ENCODE peak calls at places on chromosomes 2 and 18, in nine cellular contexts. R is psoas muscle, L is PC-9, W is fibroblast of the aortic adventitia, B is GM10248, D is AG10803, U is fibroblast of pulmonary artery, P is upper lobe of right lung, O is ovary. E is an unnamed sample.

GRCh38 chr2:61671561-61672315 is 133.6 kb upstream of the XPO1 start:
- DNase-seq in P (no peak), R (no peak), B (no peak), U (peak; percentile 16), W (no peak), O (no peak), D (peak; percentile 12), L (peak; percentile 81), E (no peak)

GRCh38 chr2:16112251-16112971 is 172.1 kb downstream of the MYCN start:
- DNase-seq in W (no peak), D (no peak), O (no peak), L (no peak), U (no peak), B (no peak), R (no peak), P (no peak), E (no peak)

GRCh38 chr18:74682141-74682997 is 84.7 kb downstream of the ZNF407 start:
- DNase-seq in B (no peak), O (no peak), L (no peak), R (no peak), U (peak; percentile 7), D (no peak), W (peak; percentile 15), P (no peak), E (peak; percentile 49)

GRCh38 chr2:43778233-43778632 is 4.4 kb downstream of the DYNC2LI1 start:
- DNase-seq in D (no peak), U (no peak), R (no peak), L (no peak), W (no peak), O (no peak), B (no peak), P (no peak), E (peak; percentile 17)

GRCh38 chr2:240468300-240469238 is 33.1 kb downstream of the GPC1 start:
- DNase-seq in R (peak; percentile 57), D (no peak), U (no peak), W (no peak), O (peak; percentile 12), L (no peak), P (no peak), B (no peak), E (no peak)

GRCh38 chr2:189347540-189347939 is 93.7 kb upstream of the WDR75 start:
- DNase-seq in L (peak; percentile 41), O (peak; percentile 45), D (peak; percentile 98), U (peak; percentile 98), B (peak; percentile 11), P (no peak), R (no peak), W (peak; percentile 97), E (peak; percentile 85)

GRCh38 chr2:28544405-28544914 is 48.6 kb downstream of the PLB1 start:
- DNase-seq in P (no peak), L (peak; percentile 63), O (no peak), D (no peak), W (no peak), B (no peak), R (no peak), U (peak; percentile 12), E (no peak)

GRCh38 chr2:98505311-98505808 is 60.7 kb downstream of the INPP4A start:
- DNase-seq in L (no peak), R (no peak), B (no peak), P (peak; percentile 77), O (no peak), D (no peak), W (no peak), U (no peak), E (no peak)

GRCh38 chr2:11387100-11387390 is 42.6 kb upstream of the ROCK2 start:
- DNase-seq in O (no peak), D (peak; percentile 89), P (no peak), U (no peak), L (no peak), B (no peak), R (no peak), W (no peak), E (no peak)

GRCh38 chr2:3105814-3106569 is 271.6 kb downstream of the EIPR1 start:
- DNase-seq in D (no peak), R (no peak), L (no peak), P (peak; percentile 42), B (peak; percentile 6), O (no peak), U (no peak), W (no peak), E (no peak)

GRCh38 chr2:44972771-44973535 is 31.5 kb downstream of the SIX3 start:
- DNase-seq in O (no peak), D (no peak), R (no peak), P (no peak), L (no peak), W (no peak), B (no peak), U (no peak), E (no peak)

GRCh38 chr2:149720615-149721014 is 133.0 kb upstream of the MMADHC start:
- DNase-seq in P (no peak), U (peak; percentile 34), W (no peak), B (no peak), D (no peak), O (no peak), R (no peak), L (no peak), E (no peak)

GRCh38 chr2:149716687-149717086 is 129.1 kb upstream of the MMADHC start:
- DNase-seq in R (no peak), D (no peak), O (no peak), B (no peak), U (no peak), L (no peak), W (no peak), P (no peak), E (no peak)

GRCh38 chr2:149719695-149720094 is 132.1 kb upstream of the MMADHC start:
- DNase-seq in O (no peak), B (no peak), W (no peak), R (no peak), D (no peak), P (no peak), L (no peak), U (no peak), E (no peak)

GRCh38 chr2:149715894-149716293 is 128.3 kb upstream of the MMADHC start:
- DNase-seq in L (no peak), D (no peak), R (no peak), W (no peak), O (no peak), P (no peak), U (no peak), B (no peak), E (no peak)

DNA sequence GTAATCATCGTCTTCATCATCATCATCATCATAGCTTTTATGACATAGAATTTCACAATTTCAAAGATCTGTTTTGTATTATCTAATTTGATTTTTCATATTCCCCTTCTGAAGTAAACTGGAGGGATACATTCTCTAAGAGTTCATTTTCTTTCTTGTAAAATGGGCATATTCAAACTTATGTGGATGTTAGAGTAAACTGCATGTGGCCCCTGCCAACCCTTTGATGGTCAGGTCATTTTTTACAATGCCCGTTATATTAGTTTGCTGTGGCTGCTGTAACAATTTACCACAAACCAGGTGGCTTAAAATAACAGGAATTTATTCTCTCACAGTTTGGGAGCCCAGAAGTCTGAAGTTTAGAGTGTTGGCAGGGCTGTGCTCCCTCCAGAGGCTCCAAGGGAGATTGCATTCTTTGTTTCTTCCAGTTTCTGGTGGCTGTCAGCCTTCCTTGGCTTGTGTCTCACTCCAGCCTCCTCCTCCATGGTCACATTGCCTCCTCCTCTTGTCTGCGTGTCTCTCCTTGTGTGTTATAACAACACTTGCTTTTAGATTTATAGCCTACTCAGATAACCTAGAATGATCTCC is 127.5 kb upstream of the MMADHC start:
- DNase-seq in D (peak; percentile 61), U (peak; percentile 78), R (no peak), P (no peak), O (no peak), B (no peak), W (peak; percentile 73), L (no peak), E (peak; percentile 63)
- TF ChIP-seq CTCF in D (peak; percentile 86), U (peak; percentile 90), R (peak; percentile 44), P (peak; percentile 40), O (no peak), B (peak; percentile 24), W (peak; percentile 84), L (peak; percentile 47), E (peak; percentile 67)

GRCh38 chr18:10475633-10476388 is 21.4 kb downstream of the APCDD1 start:
- DNase-seq in U (no peak), R (no peak), D (no peak), O (no peak), L (no peak), P (no peak), W (no peak), B (no peak), E (no peak)
- TF ChIP-seq CTCF in U (no peak), R (no peak), D (no peak), O (no peak), L (no peak), P (no peak), W (no peak), B (no peak), E (no peak)

DNA sequence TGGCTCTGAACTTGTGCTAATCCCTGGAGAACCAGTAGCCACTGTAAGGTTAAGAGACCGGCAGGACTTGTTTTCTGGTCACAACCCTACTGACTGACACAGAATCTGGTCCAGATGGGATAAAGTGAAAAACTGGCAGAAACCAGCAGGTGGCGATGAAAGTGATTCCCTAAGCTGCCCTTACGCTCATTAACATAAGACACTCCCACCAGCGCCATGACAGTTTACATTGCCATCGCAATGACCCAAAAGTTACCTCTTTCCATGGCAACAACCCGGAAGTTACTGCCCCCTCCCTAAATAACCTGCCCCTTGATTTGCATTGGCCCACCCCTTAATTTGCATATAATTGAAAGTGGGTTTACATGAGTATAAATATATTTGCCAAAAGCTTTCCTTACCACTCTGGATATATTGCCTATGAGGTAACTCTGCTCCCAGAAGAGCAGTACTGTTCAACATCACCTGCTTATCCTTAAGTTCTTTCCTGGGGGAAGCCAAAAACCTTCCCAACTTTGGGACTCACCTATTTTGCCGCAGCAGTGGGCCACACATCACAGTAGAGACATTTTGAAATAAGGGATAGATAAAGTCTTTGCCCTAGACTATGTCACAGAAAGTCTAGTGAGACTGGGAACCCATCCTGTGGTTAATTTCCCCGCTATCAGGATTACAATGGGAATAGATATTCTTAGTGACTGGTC is 35.8 kb upstream of the AFF3 start:
- DNase-seq in U (peak; percentile 38), R (no peak), P (no peak), W (peak; percentile 34), O (no peak), L (peak; percentile 49), D (no peak), B (peak; percentile 35), E (peak; percentile 72)
- TF ChIP-seq CTCF in U (peak; percentile 27), R (peak; percentile 20), P (peak; percentile 32), W (peak; percentile 24), O (no peak), L (peak; percentile 57), D (peak; percentile 24), B (no peak), E (peak; percentile 29)

DNA sequence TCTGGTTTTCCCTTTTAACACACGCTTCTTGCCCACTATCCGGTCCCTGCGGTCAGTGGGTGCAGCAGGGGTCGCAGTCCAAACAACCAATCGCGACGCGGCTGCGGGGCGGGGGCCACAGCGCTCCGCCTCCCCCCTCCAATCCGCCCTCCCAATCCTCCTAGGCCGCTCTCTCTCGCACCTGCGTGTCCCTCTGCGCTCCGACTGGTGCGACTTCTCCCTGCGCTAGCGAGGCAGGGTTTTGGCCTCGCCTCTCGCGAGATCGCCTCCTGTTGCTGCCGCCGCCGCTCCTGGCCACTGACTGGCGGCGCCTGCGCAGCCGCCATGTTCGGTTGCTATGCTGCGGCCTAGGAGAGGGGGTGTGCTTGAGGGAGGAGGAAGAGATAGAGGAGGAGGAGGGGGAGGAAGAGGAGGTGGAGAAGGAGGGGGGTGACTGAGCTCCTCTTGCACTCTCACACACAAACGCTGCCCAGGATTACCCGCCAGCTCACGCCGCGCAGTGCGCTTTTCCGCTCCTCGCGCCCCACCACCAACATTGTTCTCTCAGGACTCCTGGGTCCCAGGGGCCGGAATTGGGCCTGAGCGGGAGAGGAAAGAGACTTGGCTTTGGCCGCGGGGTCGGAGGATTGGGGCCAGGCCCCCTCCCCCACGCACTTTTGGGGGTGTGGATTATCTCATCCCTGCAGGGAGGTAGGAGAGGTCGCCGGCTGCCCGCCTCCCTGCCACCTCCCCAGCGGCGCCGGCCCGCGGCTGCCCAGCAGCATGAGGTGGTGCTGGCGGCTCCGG is at the start of gene PTPN4:
- DNase-seq in W (peak; percentile 96), R (peak; percentile 98), L (peak; percentile 99), D (peak; percentile 99), O (peak; percentile 96), U (peak; percentile 98), P (peak; percentile 99), B (peak; percentile 96), E (peak; percentile 98)
- TF ChIP-seq CTCF in W (no peak), R (no peak), L (no peak), D (no peak), O (no peak), U (no peak), P (no peak), B (no peak), E (no peak)